ENCODE peak calls at places on chromosomes 3 and 15, in six cellular contexts. R, H, W, P, K and U are unnamed samples.

GRCh38 chr3:141940204-141940776 is 63.8 kb downstream of the ATP1B3 start:
- DNase-seq in H (peak; percentile 69), P (no peak), K (peak; percentile 93), R (peak; percentile 90), W (no peak), U (peak; percentile 64)

GRCh38 chr3:126304704-126305103 is 52.5 kb downstream of the KLF15 start:
- DNase-seq in P (no peak), W (no peak), K (no peak), H (no peak), R (no peak), U (no peak)

GRCh38 chr3:95705786-95706418 is 1108.5 kb upstream of the EPHA6 start:
- DNase-seq in H (no peak), K (no peak), W (no peak), P (no peak), R (peak; percentile 16), U (no peak)

GRCh38 chr15:29103825-29104565 is 165.6 kb downstream of the NSMCE3 start:
- DNase-seq in K (no peak), H (peak; percentile 58), W (peak; percentile 86), R (peak; percentile 37), P (no peak), U (peak; percentile 64)

GRCh38 chr3:128236667-128237066 is 83.4 kb downstream of the EEFSEC start:
- DNase-seq in R (no peak), W (no peak), H (no peak), K (peak; percentile 57), P (peak; percentile 57), U (no peak)

GRCh38 chr3:177810162-177810623 is 612.9 kb upstream of the TBL1XR1 start:
- DNase-seq in H (no peak), W (peak; percentile 20), R (peak; percentile 20), K (no peak), P (no peak), U (no peak)

GRCh38 chr15:100721758-100722550 is 119.6 kb downstream of the ASB7 start:
- DNase-seq in K (no peak), R (peak; percentile 77), H (peak; percentile 64), P (no peak), W (no peak), U (no peak)

GRCh38 chr3:98697225-98697624 is 65.9 kb upstream of the ST3GAL6 start:
- DNase-seq in H (no peak), R (no peak), P (no peak), W (no peak), K (no peak), U (no peak)

GRCh38 chr15:48855501-48856440 is 22.2 kb upstream of the EID1 start:
- DNase-seq in W (peak; percentile 19), K (peak; percentile 27), P (no peak), R (no peak), H (peak; percentile 40), U (peak; percentile 78)

GRCh38 chr15:58387130-58387529 is 44.7 kb upstream of the LIPC start:
- DNase-seq in H (no peak), K (no peak), P (no peak), W (no peak), R (no peak), U (no peak)

GRCh38 chr15:38672814-38673292 is 108.2 kb upstream of the RASGRP1 start:
- DNase-seq in W (no peak), K (no peak), H (peak; percentile 19), R (no peak), P (no peak), U (no peak)

GRCh38 chr3:118782755-118783202 is 251.9 kb downstream of the IGSF11 start:
- DNase-seq in W (no peak), R (no peak), H (no peak), P (no peak), K (no peak), U (no peak)

GRCh38 chr15:73786518-73786917 is 33.4 kb upstream of the INSYN1 start:
- DNase-seq in P (peak; percentile 20), K (no peak), H (no peak), W (no peak), R (no peak), U (no peak)

GRCh38 chr3:178602864-178603263 is 66.6 kb downstream of the KCNMB2 start:
- DNase-seq in K (peak; percentile 64), P (no peak), W (no peak), R (no peak), H (no peak), U (no peak)

GRCh38 chr15:38975282-38975990 is 410.8 kb upstream of the RASGRP1 start:
- DNase-seq in K (no peak), H (no peak), P (no peak), W (no peak), R (no peak), U (no peak)

GRCh38 chr15:71088683-71089082 is 26.6 kb upstream of the THSD4 start:
- DNase-seq in R (no peak), W (no peak), H (no peak), P (no peak), K (no peak), U (no peak)

GRCh38 chr15:55587321-55588069 is 650 bp downstream of the PYGO1 start:
- DNase-seq in K (peak; percentile 6), P (no peak), H (peak; percentile 7), W (no peak), R (peak; percentile 42), U (no peak)

GRCh38 chr15:39595621-39596221 is 14.8 kb downstream of the THBS1 start:
- DNase-seq in H (peak; percentile 26), W (no peak), P (no peak), R (no peak), K (no peak), U (no peak)

GRCh38 chr15:77532846-77533245 is 99.9 kb downstream of the LINGO1 start:
- DNase-seq in K (no peak), W (no peak), R (no peak), P (no peak), H (no peak), U (no peak)

GRCh38 chr3:56251343-56251945 is 216.8 kb downstream of the ERC2 start:
- DNase-seq in H (peak; percentile 17), W (peak; percentile 2), R (no peak), K (peak; percentile 29), P (peak; percentile 66), U (no peak)

GRCh38 chr15:98025237-98025636 is 64.7 kb downstream of the ARRDC4 start:
- DNase-seq in K (no peak), R (no peak), P (no peak), H (no peak), W (no peak), U (no peak)

GRCh38 chr3:59726279-59726678 is 676.5 kb upstream of the CFAP20DC start:
- DNase-seq in P (no peak), H (no peak), R (no peak), K (no peak), W (no peak), U (no peak)

GRCh38 chr3:124780356-124780755 is 50.1 kb downstream of the UMPS start:
- DNase-seq in K (no peak), R (peak; percentile 24), W (no peak), P (no peak), H (peak; percentile 26), U (no peak)

GRCh38 chr15:58390118-58390517 is 41.7 kb upstream of the LIPC start:
- DNase-seq in H (no peak), P (no peak), W (no peak), K (no peak), R (no peak), U (no peak)

GRCh38 chr3:100032262-100032661 is 82.0 kb downstream of the FILIP1L start:
- DNase-seq in W (no peak), H (no peak), P (no peak), R (no peak), K (no peak), U (no peak)

GRCh38 chr3:171758109-171758508 is 52.2 kb downstream of the PLD1 start:
- DNase-seq in R (no peak), K (no peak), W (no peak), H (no peak), P (no peak), U (no peak)